ENCODE peak calls at places on chromosome 21, in six cellular contexts. N is mammary epithelial cell, K is iPS DF 6.9, T is COLO829, M is mesothelial cell of epicardium, R is type B pancreatic cell. S is an unnamed sample.

GRCh38 chr21:44517175-44517899 is 22.7 kb downstream of the KRTAP10-1 start:
- DNase-seq in N (no peak), K (no peak), T (peak), M (no peak), R (no peak), S (no peak)

GRCh38 chr21:29033871-29034270 is 9.4 kb downstream of the USP16 start:
- DNase-seq in N (no peak), K (no peak), T (peak), M (no peak), R (no peak), S (no peak)

GRCh38 chr21:15823486-15824150 is 93.8 kb downstream of the USP25 start:
- DNase-seq in N (no peak), K (no peak), T (no peak), M (no peak), R (no peak), S (no peak)

GRCh38 chr21:45022348-45022675 is 52.1 kb upstream of the ADARB1 start:
- DNase-seq in N (no peak), K (no peak), T (no peak), M (no peak), R (no peak), S (no peak)

GRCh38 chr21:42564561-42564971 is 50.9 kb downstream of the SLC37A1 start:
- DNase-seq in N (no peak), K (no peak), T (no peak), M (no peak), R (no peak), S (peak)

GRCh38 chr21:43691086-43691795 is 27.7 kb upstream of the PDXK start:
- DNase-seq in N (no peak), K (no peak), T (no peak), M (no peak), R (no peak), S (no peak)

GRCh38 chr21:45570826-45571601 is 28.8 kb upstream of the SLC19A1 start:
- DNase-seq in N (no peak), K (no peak), T (no peak), M (no peak), R (no peak), S (no peak)

GRCh38 chr21:36419996-36420395 is 34.8 kb downstream of the CHAF1B start:
- DNase-seq in N (peak), K (peak), T (peak), M (peak), R (peak), S (peak)

GRCh38 chr21:41627428-41627827 is 119.5 kb upstream of the TMPRSS2 start:
- DNase-seq in N (peak), K (no peak), T (no peak), M (no peak), R (no peak), S (no peak)

GRCh38 chr21:23977971-23978370 is 1629.3 kb downstream of the MRPL39 start:
- DNase-seq in N (no peak), K (no peak), T (no peak), M (no peak), R (no peak), S (no peak)

GRCh38 chr21:41565550-41565949 is 57.6 kb upstream of the TMPRSS2 start:
- DNase-seq in N (no peak), K (no peak), T (no peak), M (no peak), R (no peak), S (no peak)

GRCh38 chr21:26966978-26967913 is at the start of gene ADAMTS5:
- DNase-seq in N (peak), K (no peak), T (no peak), M (peak), R (peak), S (no peak)

GRCh38 chr21:42337276-42337675 is 13.5 kb downstream of the TFF2 start:
- DNase-seq in N (no peak), K (no peak), T (no peak), M (peak), R (no peak), S (no peak)

GRCh38 chr21:45997205-45997494 is 15.6 kb downstream of the COL6A1 start:
- DNase-seq in N (no peak), K (no peak), T (no peak), M (peak), R (no peak), S (no peak)

GRCh38 chr21:46116189-46116845 is 18.4 kb downstream of the COL6A2 start:
- DNase-seq in N (no peak), K (no peak), T (no peak), M (peak), R (peak), S (peak)

GRCh38 chr21:45572231-45572630 is 30.0 kb upstream of the SLC19A1 start:
- DNase-seq in N (no peak), K (no peak), T (no peak), M (no peak), R (no peak), S (no peak)

GRCh38 chr21:36125513-36126121 is 9.3 kb upstream of the CBR3 start:
- DNase-seq in N (peak), K (no peak), T (peak), M (peak), R (no peak), S (peak)

GRCh38 chr21:39020751-39021474 is 162.3 kb downstream of the PSMG1 start:
- DNase-seq in N (peak), K (no peak), T (no peak), M (no peak), R (no peak), S (no peak)

GRCh38 chr21:44454747-44455523 is at the start of gene LRRC3:
- DNase-seq in N (peak), K (peak), T (peak), M (peak), R (peak), S (peak)

GRCh38 chr21:46152939-46153258 is 2.5 kb downstream of the FTCD start:
- DNase-seq in N (no peak), K (no peak), T (no peak), M (no peak), R (no peak), S (peak)

S was measured in left lobe of liver.